ENCODE peak calls at places on chromosomes 12 and 14, in six cellular contexts. V, K, G, S, Q and W are unnamed samples.

GRCh38 chr12:52010152-52010622 is 3.4 kb downstream of the TAMALIN start:
- DNase-seq in V (no peak), K (peak), G (peak), S (peak), Q (peak), W (no peak)

GRCh38 chr12:19962192-19962591 is 406.1 kb upstream of the PDE3A start:
- DNase-seq in V (no peak), K (no peak), G (no peak), S (no peak), Q (no peak), W (no peak)

GRCh38 chr12:64875186-64875585 is 50.7 kb downstream of the TBC1D30 start:
- DNase-seq in V (no peak), K (no peak), G (no peak), S (no peak), Q (no peak), W (no peak)

GRCh38 chr12:100953217-100953616 is 158.6 kb downstream of the ANO4 start:
- DNase-seq in V (no peak), K (peak), G (no peak), S (no peak), Q (no peak), W (no peak)

GRCh38 chr12:42823679-42824078 is 234.1 kb upstream of the PRICKLE1 start:
- DNase-seq in V (no peak), K (no peak), G (no peak), S (no peak), Q (no peak), W (no peak)

GRCh38 chr12:69732088-69732487 is 6.6 kb upstream of the RAB3IP start:
- DNase-seq in V (no peak), K (no peak), G (no peak), S (no peak), Q (no peak), W (no peak)

GRCh38 chr14:36583242-36584166 is 1.1 kb upstream of the NKX2-8 start:
- DNase-seq in V (no peak), K (no peak), G (no peak), S (no peak), Q (no peak), W (no peak)

GRCh38 chr12:47867496-47867941 is 37.3 kb downstream of the VDR start:
- DNase-seq in V (no peak), K (peak), G (no peak), S (peak), Q (no peak), W (no peak)

GRCh38 chr12:3726455-3726854 is 26.5 kb downstream of the CRACR2A start:
- DNase-seq in V (no peak), K (no peak), G (no peak), S (peak), Q (no peak), W (no peak)

GRCh38 chr14:64891839-64892375 is 12.2 kb upstream of the SPTB start:
- DNase-seq in V (peak), K (peak), G (peak), S (peak), Q (peak), W (peak)

GRCh38 chr14:100104523-100105300 is 39.5 kb downstream of the EVL start:
- DNase-seq in V (no peak), K (peak), G (no peak), S (no peak), Q (no peak), W (no peak)

GRCh38 chr12:118334939-118335567 is 37.7 kb downstream of the TAOK3 start:
- DNase-seq in V (no peak), K (no peak), G (no peak), S (no peak), Q (no peak), W (no peak)

GRCh38 chr14:68486033-68486732 is 306.7 kb downstream of the ZFP36L1 start:
- DNase-seq in V (no peak), K (no peak), G (no peak), S (peak), Q (peak), W (no peak)

GRCh38 chr12:107318804-107319535 is 225.6 kb upstream of the CRY1 start:
- DNase-seq in V (no peak), K (peak), G (peak), S (no peak), Q (no peak), W (no peak)

GRCh38 chr14:71206766-71207371 is 299.6 kb downstream of the PCNX1 start:
- DNase-seq in V (peak), K (peak), G (no peak), S (no peak), Q (no peak), W (no peak)

GRCh38 chr12:19166387-19166786 is 36.9 kb downstream of the PLEKHA5 start:
- DNase-seq in V (no peak), K (no peak), G (no peak), S (no peak), Q (no peak), W (no peak)

GRCh38 chr12:91126516-91126915 is 15.2 kb upstream of the LUM start:
- DNase-seq in V (no peak), K (no peak), G (no peak), S (no peak), Q (no peak), W (no peak)

GRCh38 chr12:109469516-109469915 is 7.6 kb downstream of the KCTD10 start:
- DNase-seq in V (no peak), K (peak), G (no peak), S (no peak), Q (no peak), W (no peak)

GRCh38 chr14:104782823-104783170 is 12.8 kb downstream of the AKT1 start:
- DNase-seq in V (no peak), K (no peak), G (no peak), S (no peak), Q (no peak), W (no peak)

GRCh38 chr12:26935636-26936378 is 2.0 kb downstream of the INTS13 start:
- DNase-seq in V (no peak), K (no peak), G (no peak), S (peak), Q (no peak), W (no peak)

GRCh38 chr12:124252964-124253363 is 41.9 kb upstream of the RFLNA start:
- DNase-seq in V (no peak), K (no peak), G (no peak), S (no peak), Q (no peak), W (no peak)

GRCh38 chr12:70756791-70757190 is 119.6 kb upstream of the PTPRB start:
- DNase-seq in V (no peak), K (no peak), G (no peak), S (peak), Q (no peak), W (no peak)

GRCh38 chr12:54394281-54394719 is 9.8 kb upstream of the ZNF385A start:
- DNase-seq in V (no peak), K (peak), G (peak), S (peak), Q (peak), W (no peak)

GRCh38 chr14:90733139-90733808 is 83.0 kb downstream of the TTC7B start:
- DNase-seq in V (no peak), K (no peak), G (no peak), S (no peak), Q (no peak), W (no peak)

GRCh38 chr12:131723532-131723931 is 12.6 kb downstream of the SFSWAP start:
- DNase-seq in V (no peak), K (no peak), G (no peak), S (no peak), Q (no peak), W (no peak)

GRCh38 chr12:67475725-67476124 is 172.8 kb upstream of the DYRK2 start:
- DNase-seq in V (no peak), K (no peak), G (no peak), S (no peak), Q (no peak), W (no peak)

GRCh38 chr12:6104842-6105241 is 19.6 kb downstream of the VWF start:
- DNase-seq in V (no peak), K (no peak), G (no peak), S (no peak), Q (no peak), W (no peak)

GRCh38 chr12:113315358-113315757 is 19.6 kb downstream of the SLC8B1 start:
- DNase-seq in V (no peak), K (no peak), G (no peak), S (no peak), Q (no peak), W (no peak)

GRCh38 chr14:73503648-73504047 is 12.9 kb downstream of the RIOX1 start:
- DNase-seq in V (no peak), K (peak), G (no peak), S (no peak), Q (no peak), W (peak)

GRCh38 chr12:118052324-118053070 is 8.5 kb downstream of the WSB2 start:
- DNase-seq in V (peak), K (peak), G (no peak), S (no peak), Q (peak), W (no peak)

GRCh38 chr12:108798551-108799221 is 58.7 kb downstream of the SSH1 start:
- DNase-seq in V (no peak), K (peak), G (no peak), S (no peak), Q (no peak), W (no peak)

GRCh38 chr14:54881761-54882401 is 20.7 kb downstream of the GCH1 start:
- DNase-seq in V (no peak), K (peak), G (no peak), S (no peak), Q (no peak), W (no peak)

GRCh38 chr12:13947237-13947945 is 34.0 kb downstream of the GRIN2B start:
- DNase-seq in V (no peak), K (no peak), G (no peak), S (no peak), Q (no peak), W (no peak)

GRCh38 chr14:67943947-67944346 is 124.4 kb downstream of the RAD51B start:
- DNase-seq in V (peak), K (peak), G (peak), S (peak), Q (peak), W (peak)

GRCh38 chr12:50111417-50111692 is 681 bp upstream of the COX14 start:
- DNase-seq in V (no peak), K (no peak), G (no peak), S (no peak), Q (no peak), W (no peak)

GRCh38 chr14:104358528-104359300 is 220.3 kb downstream of the KIF26A start:
- DNase-seq in V (no peak), K (no peak), G (no peak), S (no peak), Q (no peak), W (no peak)

GRCh38 chr12:5014269-5014668 is 29.4 kb upstream of the KCNA5 start:
- DNase-seq in V (no peak), K (peak), G (no peak), S (no peak), Q (no peak), W (no peak)

GRCh38 chr14:90049390-90049789 is 12.4 kb upstream of the KCNK13 start:
- DNase-seq in V (no peak), K (no peak), G (no peak), S (no peak), Q (no peak), W (no peak)

DNA sequence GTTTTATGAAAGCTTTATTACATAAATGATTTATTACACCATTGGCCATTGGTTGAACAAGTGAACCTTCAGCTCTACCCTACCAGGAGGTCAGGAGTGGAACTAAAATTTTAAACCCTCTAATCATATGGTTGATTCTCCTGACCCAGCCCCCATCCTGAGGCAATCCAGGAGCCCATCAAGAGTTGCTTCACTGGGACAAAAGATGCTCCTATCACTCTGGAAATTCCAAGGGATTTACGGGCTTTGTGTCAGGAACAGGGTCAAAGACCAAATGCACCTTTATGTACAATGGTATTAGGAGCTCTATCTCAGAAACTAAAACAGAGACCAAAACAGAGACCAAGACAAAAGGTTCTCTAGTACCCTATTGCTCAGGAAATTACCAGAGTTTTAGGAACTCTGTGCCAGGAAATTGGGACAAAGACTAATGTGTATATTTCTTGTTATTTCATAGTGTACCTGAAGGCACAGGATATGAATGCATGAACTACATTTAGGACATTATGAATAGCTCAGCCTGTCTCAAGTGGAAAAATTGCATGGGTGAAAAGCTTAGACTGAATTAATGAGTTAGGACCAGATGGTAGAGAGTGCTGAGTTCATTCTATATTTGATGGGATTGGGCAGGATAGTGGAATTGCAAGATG is 171.7 kb upstream of the FLRT2 start:
- DNase-seq in V (no peak), K (no peak), G (no peak), S (no peak), Q (no peak), W (no peak)
- TF ChIP-seq BHLHE40 in V (no peak), K (no peak), G (no peak), S (no peak), Q (no peak), W (no peak)

GRCh38 chr14:101209594-101209993 is 306.1 kb upstream of the RTL1 start:
- DNase-seq in V (no peak), K (no peak), G (no peak), S (no peak), Q (no peak), W (no peak)
- TF ChIP-seq BHLHE40 in V (no peak), K (no peak), G (no peak), S (no peak), Q (no peak), W (no peak)

DNA sequence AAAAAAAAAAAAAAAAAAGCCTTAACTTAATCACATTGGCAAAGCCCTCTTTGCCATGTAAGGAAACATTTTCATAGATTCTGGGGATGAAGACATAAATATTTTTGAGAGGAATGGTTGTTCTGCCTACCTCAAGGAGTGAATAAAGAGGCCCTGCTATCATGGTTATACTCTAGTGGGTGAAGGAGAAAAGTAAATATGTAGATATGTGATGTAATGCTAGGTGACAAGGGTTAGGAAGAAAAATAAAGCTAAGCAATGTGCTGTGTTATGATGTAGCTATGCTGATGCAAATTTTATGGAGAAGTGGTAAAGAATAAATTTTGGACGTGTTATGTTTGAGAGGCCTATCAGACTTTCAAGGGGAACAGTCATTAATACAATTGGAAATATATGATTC is 80.1 kb upstream of the DUSP6 start:
- DNase-seq in V (no peak), K (no peak), G (no peak), S (no peak), Q (no peak), W (no peak)
- TF ChIP-seq BHLHE40 in V (no peak), K (no peak), G (no peak), S (no peak), Q (no peak), W (no peak)

GRCh38 chr12:11949738-11950403 is 120.9 kb upstream of the BCL2L14 start:
- DNase-seq in V (no peak), K (no peak), G (no peak), S (no peak), Q (no peak), W (no peak)
- TF ChIP-seq BHLHE40 in V (no peak), K (no peak), G (no peak), S (no peak), Q (no peak), W (no peak)

GRCh38 chr14:98138666-98139065 is 1133.3 kb downstream of the BCL11B start:
- DNase-seq in V (peak), K (no peak), G (peak), S (peak), Q (no peak), W (no peak)

GRCh38 chr14:98136019-98136418 is 1136.0 kb downstream of the BCL11B start:
- DNase-seq in V (no peak), K (no peak), G (no peak), S (no peak), Q (no peak), W (no peak)

GRCh38 chr14:98137626-98138025 is 1134.4 kb downstream of the BCL11B start:
- DNase-seq in V (no peak), K (no peak), G (no peak), S (no peak), Q (no peak), W (no peak)

GRCh38 chr14:98133806-98134205 is 1138.2 kb downstream of the BCL11B start:
- DNase-seq in V (no peak), K (no peak), G (no peak), S (no peak), Q (no peak), W (no peak)

DNA sequence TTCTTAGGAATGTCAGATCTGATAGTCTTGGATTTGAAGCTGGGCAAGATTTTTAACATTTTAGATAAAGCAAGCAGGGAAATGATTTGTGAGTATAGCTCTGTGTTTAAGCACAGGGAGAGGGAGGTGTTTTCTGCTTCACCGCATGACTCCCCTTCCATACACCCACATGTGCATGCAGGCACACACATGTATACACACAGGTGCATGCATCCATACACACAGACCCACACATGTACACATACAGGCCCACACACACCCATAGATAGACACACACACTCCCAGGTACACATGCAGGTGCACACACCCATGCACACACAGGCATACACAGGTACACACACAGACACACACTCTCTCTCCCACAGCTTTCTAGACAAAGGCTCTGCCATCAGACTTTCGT is 1135.6 kb downstream of the BCL11B start:
- DNase-seq in V (no peak), K (no peak), G (no peak), S (no peak), Q (no peak), W (no peak)
- TF ChIP-seq BHLHE40 in V (no peak), K (no peak), G (no peak), S (no peak), Q (no peak), W (no peak)

GRCh38 chr12:88298014-88298682 is 156.0 kb downstream of the TMTC3 start:
- DNase-seq in V (no peak), K (no peak), G (no peak), S (no peak), Q (no peak), W (no peak)

GRCh38 chr12:88300931-88301330 is 158.8 kb downstream of the TMTC3 start:
- DNase-seq in V (no peak), K (peak), G (no peak), S (no peak), Q (peak), W (no peak)

GRCh38 chr12:88303335-88303734 is 161.2 kb downstream of the TMTC3 start:
- DNase-seq in V (no peak), K (no peak), G (no peak), S (no peak), Q (no peak), W (no peak)

GRCh38 chr12:88298761-88299242 is 156.7 kb downstream of the TMTC3 start:
- DNase-seq in V (peak), K (peak), G (no peak), S (peak), Q (no peak), W (peak)

DNA sequence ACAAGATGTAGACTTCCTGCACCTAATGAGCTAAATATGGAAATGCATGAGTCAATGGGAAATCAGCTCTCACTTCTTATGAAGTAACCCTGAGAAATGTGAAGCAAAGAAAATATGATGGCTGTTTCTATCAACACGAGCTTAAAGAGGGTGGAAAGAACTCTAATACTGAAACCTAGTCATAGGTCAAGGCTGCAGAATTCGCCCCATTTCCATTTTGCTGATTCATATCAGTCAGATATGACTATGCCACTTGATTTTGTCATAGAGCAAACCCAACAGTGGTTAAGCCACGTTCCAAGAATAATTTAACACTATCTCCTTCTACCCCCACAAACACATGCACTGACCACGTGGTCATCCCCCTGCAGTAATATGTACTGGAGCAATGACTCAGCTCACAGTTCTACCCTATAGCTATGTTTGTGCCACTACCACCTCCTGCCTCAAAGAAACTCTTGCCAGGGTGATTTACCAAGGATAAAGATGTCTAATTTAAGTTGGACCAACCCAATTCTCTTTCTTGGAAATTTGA is 157.5 kb downstream of the TMTC3 start:
- DNase-seq in V (peak), K (peak), G (no peak), S (peak), Q (no peak), W (peak)
- TF ChIP-seq BHLHE40 in V (no peak), K (peak), G (no peak), S (no peak), Q (no peak), W (peak)